ENCODE peak calls at places on chromosomes 5 and 9, in four cellular contexts. G is hepatocyte, N is GM23248, C is ovary. F is an unnamed sample.

GRCh38 chr9:124267271-124267807 is 9.6 kb downstream of the NEK6 start:
- DNase-seq in N (peak; percentile 96), G (no peak), C (no peak), F (no peak)

GRCh38 chr9:111807197-111807596 is 12.5 kb upstream of the SHOC1 start:
- DNase-seq in C (no peak), N (peak; percentile 54), G (no peak), F (no peak)

GRCh38 chr5:54820346-54820745 is 165.0 kb downstream of the ESM1 start:
- DNase-seq in N (peak; percentile 55), G (no peak), C (no peak), F (no peak)

GRCh38 chr5:143495124-143495523 is 91.6 kb upstream of the NR3C1 start:
- DNase-seq in C (no peak), N (peak; percentile 61), G (no peak), F (no peak)

GRCh38 chr5:138666226-138666742 is 86.9 kb upstream of the CTNNA1 start:
- DNase-seq in G (no peak), N (no peak), C (no peak), F (no peak)

GRCh38 chr5:22998775-22999174 is 145.6 kb upstream of the CDH12 start:
- DNase-seq in C (no peak), N (no peak), G (no peak), F (no peak)

GRCh38 chr5:2899311-2899710 is 147.8 kb upstream of the IRX2 start:
- DNase-seq in G (no peak), C (no peak), N (no peak), F (no peak)

GRCh38 chr5:171357843-171358242 is 29.8 kb upstream of the NPM1 start:
- DNase-seq in G (no peak), N (no peak), C (no peak), F (no peak)

GRCh38 chr5:14914603-14915277 is 43.2 kb upstream of the ANKH start:
- DNase-seq in C (no peak), G (no peak), N (peak; percentile 92), F (no peak)